ENCODE peak calls at places on chromosome 21, in ten cellular contexts. One of them, this sample, is unnamed.

GRCh38 chr21:38824124-38824822 is 18.5 kb downstream of the ETS2 start:
- DNase-seq in activated T-helper 1 cell treated with Interleukin-2 at 50 U/mL for 16 hours: no peak
- DNase-seq in H7: no peak
- DNase-seq in stimulated activated CD4-positive, alpha-beta T cell treated with anti-CD3 and anti-CD28 coated beads, Interleukin-4, amount 100 ng/mL, for 48 hours: no peak
- DNase-seq in GM19239: no peak
- DNase-seq in 8988T: no peak
- DNase-seq in iPS-NIHi11: no peak
- DNase-seq in T47D: no peak
- DNase-seq in H9: no peak
- DNase-seq in HEK293T: no peak
- DNase-seq in this sample: peak; percentile 68

GRCh38 chr21:34336756-34337391 is 26.9 kb upstream of the KCNE2 start:
- DNase-seq in HEK293T: no peak
- DNase-seq in stimulated activated CD4-positive, alpha-beta T cell treated with anti-CD3 and anti-CD28 coated beads, Interleukin-4, amount 100 ng/mL, for 48 hours: no peak
- DNase-seq in GM19239: no peak
- DNase-seq in iPS-NIHi11: no peak
- DNase-seq in 8988T: no peak
- DNase-seq in H9: no peak
- DNase-seq in T47D: no peak
- DNase-seq in activated T-helper 1 cell treated with Interleukin-2 at 50 U/mL for 16 hours: no peak
- DNase-seq in H7: no peak
- DNase-seq in this sample: peak; percentile 65

GRCh38 chr21:42438316-42439205 is 34.9 kb downstream of the UBASH3A start:
- DNase-seq in H7: no peak
- DNase-seq in HEK293T: no peak
- DNase-seq in iPS-NIHi11: no peak
- DNase-seq in 8988T: no peak
- DNase-seq in H9: no peak
- DNase-seq in activated T-helper 1 cell treated with Interleukin-2 at 50 U/mL for 16 hours: no peak
- DNase-seq in T47D: no peak
- DNase-seq in GM19239: no peak
- DNase-seq in stimulated activated CD4-positive, alpha-beta T cell treated with anti-CD3 and anti-CD28 coated beads, Interleukin-4, amount 100 ng/mL, for 48 hours: no peak
- DNase-seq in this sample: no peak

GRCh38 chr21:46255758-46256337 is 27.3 kb upstream of the LSS start:
- DNase-seq in iPS-NIHi11: no peak
- DNase-seq in HEK293T: no peak
- DNase-seq in GM19239: no peak
- DNase-seq in stimulated activated CD4-positive, alpha-beta T cell treated with anti-CD3 and anti-CD28 coated beads, Interleukin-4, amount 100 ng/mL, for 48 hours: no peak
- DNase-seq in H7: no peak
- DNase-seq in 8988T: no peak
- DNase-seq in T47D: no peak
- DNase-seq in activated T-helper 1 cell treated with Interleukin-2 at 50 U/mL for 16 hours: no peak
- DNase-seq in H9: no peak
- DNase-seq in this sample: no peak

GRCh38 chr21:14114251-14114650 is 96.5 kb downstream of the LIPI start:
- DNase-seq in H7: peak; percentile 1
- DNase-seq in H9: peak; percentile 75
- DNase-seq in T47D: peak; percentile 80
- DNase-seq in iPS-NIHi11: peak; percentile 33
- DNase-seq in GM19239: no peak
- DNase-seq in 8988T: no peak
- DNase-seq in HEK293T: no peak
- DNase-seq in activated T-helper 1 cell treated with Interleukin-2 at 50 U/mL for 16 hours: no peak
- DNase-seq in stimulated activated CD4-positive, alpha-beta T cell treated with anti-CD3 and anti-CD28 coated beads, Interleukin-4, amount 100 ng/mL, for 48 hours: no peak
- DNase-seq in this sample: no peak

GRCh38 chr21:35980821-35981220 is 79.5 kb downstream of the SETD4 start:
- DNase-seq in GM19239: no peak
- DNase-seq in H7: no peak
- DNase-seq in 8988T: no peak
- DNase-seq in activated T-helper 1 cell treated with Interleukin-2 at 50 U/mL for 16 hours: no peak
- DNase-seq in H9: no peak
- DNase-seq in stimulated activated CD4-positive, alpha-beta T cell treated with anti-CD3 and anti-CD28 coated beads, Interleukin-4, amount 100 ng/mL, for 48 hours: no peak
- DNase-seq in T47D: no peak
- DNase-seq in iPS-NIHi11: no peak
- DNase-seq in HEK293T: no peak
- DNase-seq in this sample: no peak

GRCh38 chr21:33174756-33175155 is 55.0 kb upstream of the IFNAR2 start:
- DNase-seq in HEK293T: no peak
- DNase-seq in GM19239: no peak
- DNase-seq in 8988T: no peak
- DNase-seq in iPS-NIHi11: no peak
- DNase-seq in stimulated activated CD4-positive, alpha-beta T cell treated with anti-CD3 and anti-CD28 coated beads, Interleukin-4, amount 100 ng/mL, for 48 hours: no peak
- DNase-seq in H9: no peak
- DNase-seq in activated T-helper 1 cell treated with Interleukin-2 at 50 U/mL for 16 hours: no peak
- DNase-seq in T47D: no peak
- DNase-seq in H7: no peak
- DNase-seq in this sample: no peak

GRCh38 chr21:34018910-34019309 is 54.5 kb upstream of the MRPS6 start:
- DNase-seq in stimulated activated CD4-positive, alpha-beta T cell treated with anti-CD3 and anti-CD28 coated beads, Interleukin-4, amount 100 ng/mL, for 48 hours: no peak
- DNase-seq in H9: no peak
- DNase-seq in iPS-NIHi11: no peak
- DNase-seq in H7: no peak
- DNase-seq in HEK293T: no peak
- DNase-seq in GM19239: no peak
- DNase-seq in activated T-helper 1 cell treated with Interleukin-2 at 50 U/mL for 16 hours: no peak
- DNase-seq in T47D: no peak
- DNase-seq in 8988T: no peak
- DNase-seq in this sample: no peak